ENCODE peak calls at places on chromosomes 13 and 19, in six cellular contexts. K is HCT116, X is K562, I is HepG2, H is H1, F is GM12878. M is an unnamed sample.

GRCh38 chr19:37914908-37915307 is 7.9 kb downstream of the SIPA1L3 start:
- DNase-seq in I (no peak), F (peak), X (no peak), H (no peak), K (no peak), M (no peak)

GRCh38 chr19:10430505-10431253 is 10.3 kb downstream of the PDE4A start:
- DNase-seq in X (peak), I (no peak), H (no peak), K (no peak), F (no peak), M (peak)

GRCh38 chr19:44987148-44987675 is 14.1 kb upstream of the RELB start:
- DNase-seq in K (no peak), I (no peak), F (no peak), H (no peak), X (no peak), M (no peak)

GRCh38 chr13:84684048-84684662 is 801.9 kb upstream of the SLITRK1 start:
- DNase-seq in I (no peak), X (no peak), K (no peak), H (no peak), F (no peak), M (no peak)

GRCh38 chr13:26721251-26721939 is 39.2 kb downstream of the GPR12 start:
- DNase-seq in H (no peak), K (no peak), X (no peak), I (no peak), F (no peak), M (no peak)

GRCh38 chr19:6225232-6225635 is 54.5 kb downstream of the MLLT1 start:
- DNase-seq in K (no peak), I (no peak), X (no peak), F (no peak), H (no peak), M (no peak)

GRCh38 chr19:56110515-56111448 is 10.3 kb downstream of the ZNF787 start:
- DNase-seq in K (no peak), H (no peak), I (peak), F (no peak), X (no peak), M (no peak)

GRCh38 chr13:30978981-30979956 is 46.8 kb downstream of the TEX26 start:
- DNase-seq in I (peak), H (peak), X (peak), F (no peak), K (peak), M (peak)

DNA sequence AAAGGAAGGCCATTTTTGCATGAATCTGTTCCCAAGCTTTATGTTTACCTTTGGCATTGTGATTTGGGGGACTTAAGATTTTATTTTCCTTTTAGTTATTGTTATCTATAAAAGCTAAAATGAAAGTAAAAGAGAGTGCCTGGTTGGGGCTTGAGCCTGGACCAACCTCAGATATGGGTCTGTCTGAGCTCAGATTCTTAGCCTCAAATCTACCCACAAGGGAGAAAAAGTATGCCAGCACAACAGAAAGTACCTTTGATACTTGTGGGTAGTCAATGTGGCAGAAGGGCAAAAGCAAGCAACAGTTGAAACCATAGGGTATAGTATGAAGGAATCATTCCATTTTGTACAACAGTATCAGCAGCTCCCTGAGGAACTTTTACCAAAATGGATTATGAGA is 26.6 kb upstream of the KBTBD6 start:
- DNase-seq in X (no peak), F (no peak), H (no peak), I (no peak), K (no peak), M (no peak)
- TF ChIP-seq ATF3 in X (no peak), F (no peak), H (no peak), I (no peak), K (no peak), M (no peak)

GRCh38 chr19:16519230-16519687 is 23.0 kb downstream of the CHERP start:
- DNase-seq in K (no peak), F (no peak), X (no peak), H (no peak), I (no peak), M (no peak)
- TF ChIP-seq ATF3 in K (no peak), F (no peak), X (no peak), H (no peak), I (no peak), M (no peak)

GRCh38 chr19:575527-576506 is 3.4 kb downstream of the BSG start:
- DNase-seq in F (no peak), I (no peak), H (no peak), X (peak), K (no peak), M (no peak)

GRCh38 chr19:576768-577438 is 4.5 kb downstream of the BSG start:
- DNase-seq in H (no peak), I (no peak), F (no peak), X (no peak), K (no peak), M (no peak)

GRCh38 chr19:579111-579841 is 6.9 kb downstream of the BSG start:
- DNase-seq in H (no peak), I (no peak), K (no peak), X (no peak), F (no peak), M (no peak)

GRCh38 chr19:579842-580155 is 7.4 kb downstream of the BSG start:
- DNase-seq in K (no peak), I (no peak), X (no peak), H (no peak), F (no peak), M (no peak)

DNA sequence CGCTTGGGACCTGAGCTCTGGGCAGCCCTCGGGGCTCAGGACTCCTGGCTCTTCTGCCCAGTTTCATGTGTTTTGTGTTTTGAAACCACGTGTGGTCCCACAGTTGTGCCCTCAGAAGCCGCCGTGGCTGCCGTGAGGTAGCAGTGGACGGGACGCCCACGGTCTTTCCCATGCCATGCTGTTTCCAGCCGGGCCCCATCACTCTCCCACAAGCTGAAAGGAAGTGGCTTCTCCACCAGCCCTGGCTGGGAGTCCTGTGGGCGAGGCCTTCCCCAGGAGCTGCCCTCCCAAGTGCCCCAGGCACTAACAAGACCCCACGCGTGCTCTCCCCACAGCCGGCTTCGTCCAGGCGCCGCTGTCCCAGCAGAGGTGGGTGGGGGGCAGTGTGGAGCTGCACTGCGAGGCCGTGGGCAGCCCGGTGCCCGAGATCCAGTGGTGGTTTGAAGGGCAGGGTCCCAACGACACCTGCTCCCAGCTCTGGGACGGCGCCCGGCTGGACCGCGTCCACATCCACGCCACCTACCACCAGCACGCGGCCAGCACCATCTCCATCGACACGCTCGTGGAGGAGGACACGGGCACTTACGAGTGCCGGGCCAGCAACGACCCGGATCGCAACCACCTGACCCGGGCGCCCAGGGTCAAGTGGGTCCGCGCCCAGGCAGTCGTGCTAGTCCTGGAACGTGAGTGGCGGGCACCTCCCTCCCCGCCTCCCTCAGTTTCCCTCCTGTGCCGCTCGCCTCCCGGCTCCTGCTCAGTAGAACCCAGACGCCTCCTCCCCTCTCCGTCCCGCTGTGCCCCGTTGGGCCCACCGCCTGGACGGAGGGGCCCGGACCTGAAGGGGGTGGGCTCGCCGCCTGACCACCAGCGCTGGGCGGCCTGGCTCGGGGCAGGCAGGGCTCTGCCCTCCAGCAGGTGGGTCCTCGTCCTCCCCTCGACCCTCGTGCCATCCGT is 5.3 kb downstream of the BSG start:
- DNase-seq in K (no peak), I (no peak), H (no peak), F (no peak), X (no peak), M (no peak)
- TF ChIP-seq ATF3 in K (no peak), I (no peak), H (no peak), F (no peak), X (no peak), M (no peak)

GRCh38 chr19:31408460-31409124 is 59.4 kb upstream of the TSHZ3 start:
- DNase-seq in K (no peak), I (no peak), H (no peak), X (no peak), F (no peak), M (no peak)
- TF ChIP-seq ATF3 in K (no peak), I (no peak), H (no peak), X (no peak), F (no peak), M (no peak)

M was measured in WTC11.